ENCODE peak calls at places on chromosomes 4 and X, in ten cellular contexts. One of them, this sample, is unnamed.

GRCh38 chr4:29047341-29048041 is 1672.7 kb upstream of the PCDH7 start:
- DNase-seq in hepatocyte: no peak
- DNase-seq in IMR-90: no peak
- DNase-seq in PC-3: no peak
- DNase-seq in H9: no peak
- DNase-seq in MM.1S: no peak
- DNase-seq in DND-41: no peak
- DNase-seq in SK-N-SH: no peak
- DNase-seq in neural progenitor cell: no peak
- DNase-seq in fibroblast of lung: no peak
- DNase-seq in this sample: no peak

GRCh38 chr4:102778720-102779119 is 18.0 kb upstream of the MANBA start:
- DNase-seq in hepatocyte: peak; percentile 78
- DNase-seq in IMR-90: no peak
- DNase-seq in PC-3: no peak
- DNase-seq in H9: no peak
- DNase-seq in MM.1S: no peak
- DNase-seq in DND-41: no peak
- DNase-seq in SK-N-SH: no peak
- DNase-seq in neural progenitor cell: no peak
- DNase-seq in fibroblast of lung: no peak
- DNase-seq in this sample: no peak

GRCh38 chrX:124194209-124194608 is 138.3 kb upstream of the TEX13D start:
- DNase-seq in hepatocyte: no peak
- DNase-seq in IMR-90: no peak
- DNase-seq in PC-3: no peak
- DNase-seq in H9: no peak
- DNase-seq in MM.1S: no peak
- DNase-seq in DND-41: no peak
- DNase-seq in SK-N-SH: no peak
- DNase-seq in neural progenitor cell: no peak
- DNase-seq in fibroblast of lung: no peak
- DNase-seq in this sample: no peak

GRCh38 chrX:103687073-103687695 is 685 bp upstream of the MORF4L2 start:
- DNase-seq in hepatocyte: peak; percentile 97
- DNase-seq in IMR-90: peak; percentile 76
- DNase-seq in PC-3: peak; percentile 73
- DNase-seq in H9: peak; percentile 82
- DNase-seq in MM.1S: peak; percentile 81
- DNase-seq in DND-41: peak; percentile 84
- DNase-seq in SK-N-SH: peak; percentile 64
- DNase-seq in neural progenitor cell: peak; percentile 91
- DNase-seq in fibroblast of lung: peak; percentile 79
- DNase-seq in this sample: peak; percentile 84

GRCh38 chr4:133150643-133151300 is 1.7 kb downstream of the PCDH10 start:
- DNase-seq in hepatocyte: peak; percentile 35
- DNase-seq in IMR-90: no peak
- DNase-seq in PC-3: no peak
- DNase-seq in H9: peak; percentile 63
- DNase-seq in MM.1S: no peak
- DNase-seq in DND-41: no peak
- DNase-seq in SK-N-SH: peak; percentile 20
- DNase-seq in neural progenitor cell: peak; percentile 55
- DNase-seq in fibroblast of lung: peak; percentile 53
- DNase-seq in this sample: no peak

GRCh38 chr4:98565646-98566403 is 92.6 kb downstream of the TSPAN5 start:
- DNase-seq in hepatocyte: no peak
- DNase-seq in IMR-90: no peak
- DNase-seq in PC-3: no peak
- DNase-seq in H9: no peak
- DNase-seq in MM.1S: no peak
- DNase-seq in DND-41: peak; percentile 42
- DNase-seq in SK-N-SH: no peak
- DNase-seq in neural progenitor cell: no peak
- DNase-seq in fibroblast of lung: no peak
- DNase-seq in this sample: no peak

GRCh38 chr4:2075171-2075986 is 16.3 kb downstream of the NAT8L start:
- DNase-seq in hepatocyte: no peak
- DNase-seq in IMR-90: no peak
- DNase-seq in PC-3: no peak
- DNase-seq in H9: peak; percentile 23
- DNase-seq in MM.1S: no peak
- DNase-seq in DND-41: no peak
- DNase-seq in SK-N-SH: no peak
- DNase-seq in neural progenitor cell: no peak
- DNase-seq in fibroblast of lung: no peak
- DNase-seq in this sample: no peak

GRCh38 chr4:27366424-27366823 is 505.8 kb downstream of the STIM2 start:
- DNase-seq in hepatocyte: no peak
- DNase-seq in IMR-90: no peak
- DNase-seq in PC-3: peak; percentile 72
- DNase-seq in H9: no peak
- DNase-seq in MM.1S: no peak
- DNase-seq in DND-41: no peak
- DNase-seq in SK-N-SH: no peak
- DNase-seq in neural progenitor cell: no peak
- DNase-seq in fibroblast of lung: peak; percentile 96
- DNase-seq in this sample: no peak

GRCh38 chr4:48047896-48048295 is 31.3 kb downstream of the NIPAL1 start:
- DNase-seq in hepatocyte: no peak
- DNase-seq in IMR-90: no peak
- DNase-seq in PC-3: no peak
- DNase-seq in H9: no peak
- DNase-seq in MM.1S: no peak
- DNase-seq in DND-41: no peak
- DNase-seq in SK-N-SH: peak; percentile 8
- DNase-seq in neural progenitor cell: no peak
- DNase-seq in fibroblast of lung: no peak
- DNase-seq in this sample: peak; percentile 28

GRCh38 chr4:12846368-12846767 is 637.8 kb downstream of the RAB28 start:
- DNase-seq in hepatocyte: no peak
- DNase-seq in IMR-90: no peak
- DNase-seq in PC-3: no peak
- DNase-seq in H9: no peak
- DNase-seq in MM.1S: no peak
- DNase-seq in DND-41: no peak
- DNase-seq in SK-N-SH: no peak
- DNase-seq in neural progenitor cell: peak; percentile 43
- DNase-seq in fibroblast of lung: no peak
- DNase-seq in this sample: no peak

GRCh38 chr4:16715482-16715881 is 183.0 kb downstream of the LDB2 start:
- DNase-seq in hepatocyte: no peak
- DNase-seq in IMR-90: no peak
- DNase-seq in PC-3: no peak
- DNase-seq in H9: no peak
- DNase-seq in MM.1S: no peak
- DNase-seq in DND-41: no peak
- DNase-seq in SK-N-SH: no peak
- DNase-seq in neural progenitor cell: no peak
- DNase-seq in fibroblast of lung: no peak
- DNase-seq in this sample: no peak

GRCh38 chrX:38539748-38540147 is 21.6 kb upstream of the TSPAN7 start:
- DNase-seq in hepatocyte: no peak
- DNase-seq in IMR-90: no peak
- DNase-seq in PC-3: no peak
- DNase-seq in H9: no peak
- DNase-seq in MM.1S: no peak
- DNase-seq in DND-41: no peak
- DNase-seq in SK-N-SH: no peak
- DNase-seq in neural progenitor cell: no peak
- DNase-seq in fibroblast of lung: no peak
- DNase-seq in this sample: no peak

GRCh38 chrX:19761554-19762295 is 125.7 kb downstream of the SH3KBP1 start:
- DNase-seq in hepatocyte: no peak
- DNase-seq in IMR-90: no peak
- DNase-seq in PC-3: no peak
- DNase-seq in H9: no peak
- DNase-seq in MM.1S: no peak
- DNase-seq in DND-41: no peak
- DNase-seq in SK-N-SH: no peak
- DNase-seq in neural progenitor cell: no peak
- DNase-seq in fibroblast of lung: no peak
- DNase-seq in this sample: no peak

GRCh38 chr4:15130441-15130840 is 128.2 kb downstream of the CPEB2 start:
- DNase-seq in hepatocyte: no peak
- DNase-seq in IMR-90: no peak
- DNase-seq in PC-3: no peak
- DNase-seq in H9: no peak
- DNase-seq in MM.1S: no peak
- DNase-seq in DND-41: no peak
- DNase-seq in SK-N-SH: no peak
- DNase-seq in neural progenitor cell: no peak
- DNase-seq in fibroblast of lung: no peak
- DNase-seq in this sample: no peak

GRCh38 chr4:140094701-140095420 is 59.1 kb downstream of the MAML3 start:
- DNase-seq in hepatocyte: peak; percentile 38
- DNase-seq in IMR-90: peak; percentile 73
- DNase-seq in PC-3: peak; percentile 69
- DNase-seq in H9: peak; percentile 78
- DNase-seq in MM.1S: no peak
- DNase-seq in DND-41: no peak
- DNase-seq in SK-N-SH: peak; percentile 65
- DNase-seq in neural progenitor cell: no peak
- DNase-seq in fibroblast of lung: peak; percentile 72
- DNase-seq in this sample: no peak

GRCh38 chr4:169103966-169104412 is 93.9 kb upstream of the CBR4 start:
- DNase-seq in hepatocyte: no peak
- DNase-seq in IMR-90: no peak
- DNase-seq in PC-3: peak; percentile 95
- DNase-seq in H9: peak; percentile 77
- DNase-seq in MM.1S: no peak
- DNase-seq in DND-41: no peak
- DNase-seq in SK-N-SH: peak; percentile 65
- DNase-seq in neural progenitor cell: peak; percentile 85
- DNase-seq in fibroblast of lung: no peak
- DNase-seq in this sample: no peak

DNA sequence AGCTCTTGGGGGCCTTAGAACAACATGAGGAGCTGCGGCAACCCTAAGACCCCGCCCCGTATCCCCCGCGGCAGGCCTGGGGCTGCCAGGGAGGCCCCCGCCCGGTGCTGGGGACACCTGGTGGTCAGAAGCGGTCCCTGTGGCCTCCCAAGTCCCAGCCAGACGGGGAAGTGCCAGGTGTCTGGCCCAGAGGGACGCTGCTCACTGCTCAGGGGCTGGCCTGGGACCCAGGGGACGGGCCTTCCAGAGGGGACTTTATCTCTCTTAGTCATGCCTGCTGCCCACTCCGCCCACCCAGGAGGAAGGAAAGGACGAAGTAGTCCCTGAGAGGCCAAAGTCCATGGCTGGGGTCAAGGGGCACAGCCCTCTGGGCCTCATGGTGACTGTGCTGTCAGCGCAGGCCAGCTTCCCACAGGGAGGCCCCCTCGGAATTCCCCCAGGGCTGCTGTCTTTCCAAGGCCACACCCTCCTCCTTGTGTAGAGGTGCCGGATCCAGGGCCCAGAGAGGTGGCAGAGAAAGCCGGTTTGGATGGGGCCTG is 31.0 kb upstream of the HTRA3 start:
- DNase-seq in hepatocyte: peak; percentile 84
- DNase-seq in IMR-90: no peak
- DNase-seq in PC-3: peak; percentile 2
- DNase-seq in H9: peak; percentile 82
- DNase-seq in MM.1S: no peak
- DNase-seq in DND-41: no peak
- DNase-seq in SK-N-SH: peak; percentile 79
- DNase-seq in neural progenitor cell: peak; percentile 81
- DNase-seq in fibroblast of lung: no peak
- DNase-seq in this sample: peak; percentile 37
- TF ChIP-seq CTCF in hepatocyte: peak; percentile 55
- TF ChIP-seq CTCF in IMR-90: peak; percentile 39
- TF ChIP-seq CTCF in PC-3: peak; percentile 53
- TF ChIP-seq CTCF in H9: peak; percentile 82
- TF ChIP-seq CTCF in MM.1S: peak; percentile 38
- TF ChIP-seq CTCF in DND-41: peak; percentile 20
- TF ChIP-seq CTCF in SK-N-SH: peak; percentile 46
- TF ChIP-seq CTCF in neural progenitor cell: peak; percentile 67
- TF ChIP-seq CTCF in fibroblast of lung: peak; percentile 22
- TF ChIP-seq CTCF in this sample: peak; percentile 51

DNA sequence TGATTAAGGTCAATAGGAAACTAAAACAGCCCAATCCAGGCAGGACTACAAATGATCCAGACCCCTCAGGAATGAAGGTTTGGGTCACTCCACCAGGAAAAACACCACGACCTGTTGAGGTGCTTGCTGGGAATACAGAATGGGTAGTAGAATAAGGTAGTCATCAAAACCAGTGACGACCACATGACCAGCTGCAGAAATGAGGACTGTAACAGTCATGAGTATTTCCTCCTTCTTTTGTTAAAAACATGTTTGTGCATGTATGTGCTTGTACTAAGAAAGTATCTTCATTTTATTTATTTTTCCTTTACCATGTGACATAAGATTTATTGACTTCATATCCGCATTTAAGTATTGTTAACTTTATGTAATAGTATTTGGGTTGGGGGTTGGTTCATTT is 603.5 kb upstream of the NR3C2 start:
- DNase-seq in hepatocyte: no peak
- DNase-seq in IMR-90: no peak
- DNase-seq in PC-3: no peak
- DNase-seq in H9: no peak
- DNase-seq in MM.1S: no peak
- DNase-seq in DND-41: no peak
- DNase-seq in SK-N-SH: no peak
- DNase-seq in neural progenitor cell: no peak
- DNase-seq in fibroblast of lung: no peak
- DNase-seq in this sample: no peak
- H3K4me1 ChIP-seq in hepatocyte: no peaks in the 10 kb centered on the region
- H3K4me1 ChIP-seq in IMR-90: no peaks in the 10 kb centered on the region
- H3K4me1 ChIP-seq in PC-3: no peaks in the 10 kb centered on the region
- H3K4me1 ChIP-seq in H9: no peaks in the 10 kb centered on the region
- H3K4me1 ChIP-seq in MM.1S: no peaks in the 10 kb centered on the region
- H3K4me1 ChIP-seq in DND-41: no peaks in the 10 kb centered on the region
- H3K4me1 ChIP-seq in SK-N-SH: no peaks in the 10 kb centered on the region
- H3K4me1 ChIP-seq in neural progenitor cell: no peaks in the 10 kb centered on the region
- H3K4me1 ChIP-seq in fibroblast of lung: no peaks in the 10 kb centered on the region
- H3K4me1 ChIP-seq in this sample: no peaks in the 10 kb centered on the region

GRCh38 chr4:721261-722171 is 15.9 kb downstream of the PCGF3 start:
- DNase-seq in hepatocyte: no peak
- DNase-seq in IMR-90: no peak
- DNase-seq in PC-3: no peak
- DNase-seq in H9: no peak
- DNase-seq in MM.1S: no peak
- DNase-seq in DND-41: no peak
- DNase-seq in SK-N-SH: no peak
- DNase-seq in neural progenitor cell: no peak
- DNase-seq in fibroblast of lung: peak; percentile 15
- DNase-seq in this sample: no peak
- H4K20me1 ChIP-seq in hepatocyte: peaks cover 77% of the 10 kb centered on the region
- H4K20me1 ChIP-seq in IMR-90: peaks cover 82% of the 10 kb centered on the region
- H4K20me1 ChIP-seq in PC-3: no peaks in the 10 kb centered on the region
- H4K20me1 ChIP-seq in H9: no peaks in the 10 kb centered on the region
- H4K20me1 ChIP-seq in MM.1S: no peaks in the 10 kb centered on the region
- H4K20me1 ChIP-seq in DND-41: peaks cover 83% of the 10 kb centered on the region
- H4K20me1 ChIP-seq in SK-N-SH: peaks cover 86% of the 10 kb centered on the region
- H4K20me1 ChIP-seq in neural progenitor cell: peaks cover 89% of the 10 kb centered on the region
- H4K20me1 ChIP-seq in fibroblast of lung: no peaks in the 10 kb centered on the region
- H4K20me1 ChIP-seq in this sample: no peaks in the 10 kb centered on the region

DNA sequence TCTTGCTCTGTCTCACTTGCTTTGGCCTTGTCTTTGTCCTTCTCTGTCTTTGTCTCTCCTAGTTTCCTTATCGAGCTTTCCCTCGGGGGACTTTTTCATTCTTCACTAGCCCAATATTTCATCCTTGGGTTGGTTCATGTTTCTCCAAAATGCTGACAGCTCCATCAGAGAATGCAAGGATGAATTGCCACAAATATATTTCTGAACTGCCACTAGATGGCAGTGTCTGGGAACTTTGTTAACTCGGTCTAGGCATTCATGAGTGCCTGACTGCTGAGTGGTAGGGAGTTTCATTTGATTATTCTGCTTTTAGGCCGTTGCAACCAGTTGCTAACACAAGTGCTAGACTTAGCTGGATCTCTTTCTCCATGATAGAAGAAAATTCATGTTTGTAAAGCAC is 73.5 kb upstream of the RAP2C start:
- DNase-seq in hepatocyte: peak; percentile 72
- DNase-seq in IMR-90: peak; percentile 57
- DNase-seq in PC-3: peak; percentile 66
- DNase-seq in H9: peak; percentile 32
- DNase-seq in MM.1S: peak; percentile 74
- DNase-seq in DND-41: peak; percentile 35
- DNase-seq in SK-N-SH: peak; percentile 54
- DNase-seq in neural progenitor cell: peak; percentile 70
- DNase-seq in fibroblast of lung: peak; percentile 39
- DNase-seq in this sample: peak; percentile 61
- TF ChIP-seq CTCF in hepatocyte: peak; percentile 54
- TF ChIP-seq CTCF in IMR-90: peak; percentile 66
- TF ChIP-seq CTCF in PC-3: peak; percentile 75
- TF ChIP-seq CTCF in H9: peak; percentile 84
- TF ChIP-seq CTCF in MM.1S: peak; percentile 68
- TF ChIP-seq CTCF in DND-41: peak; percentile 66
- TF ChIP-seq CTCF in SK-N-SH: peak; percentile 80
- TF ChIP-seq CTCF in neural progenitor cell: peak; percentile 73
- TF ChIP-seq CTCF in fibroblast of lung: peak; percentile 43
- TF ChIP-seq CTCF in this sample: peak; percentile 74

This sample was measured in OCI-LY7.